ENCODE peak calls at places on chromosomes 1 and 21, in six cellular contexts. Y is endothelial cell of umbilical vein, Q is activated B cell treated with CpG ODN at 0.5 μM for 24 hours, F is dorsolateral prefrontal cortex, A is lower leg skin, O is retinal pigment epithelial cell. C is an unnamed sample.

GRCh38 chr1:45359882-45360513 is 19.8 kb upstream of the MUTYH start:
- DNase-seq in Y (peak), Q (no peak), F (peak), A (peak), O (peak), C (no peak)

GRCh38 chr1:199529324-199529723 is 498.2 kb upstream of the NR5A2 start:
- DNase-seq in Y (no peak), Q (no peak), F (no peak), A (no peak), O (no peak), C (no peak)

GRCh38 chr1:41447995-41448770 is 36.3 kb downstream of the EDN2 start:
- DNase-seq in Y (no peak), Q (no peak), F (no peak), A (no peak), O (no peak), C (no peak)

GRCh38 chr1:87449348-87449963 is 120.8 kb downstream of the LMO4 start:
- DNase-seq in Y (no peak), Q (peak), F (no peak), A (no peak), O (no peak), C (no peak)

GRCh38 chr1:181181792-181182585 is 93.5 kb downstream of the IER5 start:
- DNase-seq in Y (no peak), Q (no peak), F (no peak), A (no peak), O (no peak), C (peak)

GRCh38 chr1:36279110-36279788 is 26.9 kb upstream of the SH3D21 start:
- DNase-seq in Y (no peak), Q (no peak), F (no peak), A (no peak), O (no peak), C (no peak)

GRCh38 chr1:50973875-50974617 is 4.0 kb downstream of the CDKN2C start:
- DNase-seq in Y (no peak), Q (no peak), F (no peak), A (no peak), O (no peak), C (no peak)

GRCh38 chr1:224380003-224380402 is 23.3 kb downstream of the CNIH4 start:
- DNase-seq in Y (no peak), Q (no peak), F (no peak), A (no peak), O (no peak), C (no peak)

GRCh38 chr1:113991467-113991997 is 12.3 kb downstream of the OLFML3 start:
- DNase-seq in Y (no peak), Q (no peak), F (no peak), A (no peak), O (no peak), C (no peak)

GRCh38 chr1:189226779-189227178 is 1250.9 kb downstream of the BRINP3 start:
- DNase-seq in Y (no peak), Q (no peak), F (no peak), A (no peak), O (no peak), C (no peak)
- TF ChIP-seq CTCF in Y (no peak), Q (no peak), F (no peak), A (no peak), O (no peak), C (no peak)

GRCh38 chr1:25026757-25027450 is 96.8 kb upstream of the RUNX3 start:
- DNase-seq in Y (no peak), Q (no peak), F (no peak), A (no peak), O (no peak), C (no peak)
- TF ChIP-seq CTCF in Y (no peak), Q (no peak), F (no peak), A (no peak), O (no peak), C (no peak)

GRCh38 chr1:14786104-14786675 is 187.7 kb downstream of the KAZN start:
- DNase-seq in Y (no peak), Q (no peak), F (no peak), A (no peak), O (no peak), C (no peak)

GRCh38 chr1:14788065-14788464 is 189.6 kb downstream of the KAZN start:
- DNase-seq in Y (no peak), Q (no peak), F (no peak), A (no peak), O (no peak), C (no peak)

GRCh38 chr1:14790967-14791366 is 192.5 kb downstream of the KAZN start:
- DNase-seq in Y (no peak), Q (no peak), F (no peak), A (no peak), O (no peak), C (no peak)

GRCh38 chr1:14784790-14785773 is 186.6 kb downstream of the KAZN start:
- DNase-seq in Y (no peak), Q (no peak), F (no peak), A (no peak), O (no peak), C (no peak)

GRCh38 chr1:14787604-14788003 is 189.1 kb downstream of the KAZN start:
- DNase-seq in Y (no peak), Q (no peak), F (no peak), A (no peak), O (no peak), C (no peak)
- TF ChIP-seq CTCF in Y (no peak), Q (no peak), F (no peak), A (no peak), O (no peak), C (peak)

GRCh38 chr21:36542312-36543101 is 62.6 kb upstream of the CLDN14 start:
- DNase-seq in Y (no peak), Q (no peak), F (no peak), A (no peak), O (no peak), C (no peak)
- TF ChIP-seq CTCF in Y (no peak), Q (no peak), F (no peak), A (no peak), O (peak), C (peak)

DNA sequence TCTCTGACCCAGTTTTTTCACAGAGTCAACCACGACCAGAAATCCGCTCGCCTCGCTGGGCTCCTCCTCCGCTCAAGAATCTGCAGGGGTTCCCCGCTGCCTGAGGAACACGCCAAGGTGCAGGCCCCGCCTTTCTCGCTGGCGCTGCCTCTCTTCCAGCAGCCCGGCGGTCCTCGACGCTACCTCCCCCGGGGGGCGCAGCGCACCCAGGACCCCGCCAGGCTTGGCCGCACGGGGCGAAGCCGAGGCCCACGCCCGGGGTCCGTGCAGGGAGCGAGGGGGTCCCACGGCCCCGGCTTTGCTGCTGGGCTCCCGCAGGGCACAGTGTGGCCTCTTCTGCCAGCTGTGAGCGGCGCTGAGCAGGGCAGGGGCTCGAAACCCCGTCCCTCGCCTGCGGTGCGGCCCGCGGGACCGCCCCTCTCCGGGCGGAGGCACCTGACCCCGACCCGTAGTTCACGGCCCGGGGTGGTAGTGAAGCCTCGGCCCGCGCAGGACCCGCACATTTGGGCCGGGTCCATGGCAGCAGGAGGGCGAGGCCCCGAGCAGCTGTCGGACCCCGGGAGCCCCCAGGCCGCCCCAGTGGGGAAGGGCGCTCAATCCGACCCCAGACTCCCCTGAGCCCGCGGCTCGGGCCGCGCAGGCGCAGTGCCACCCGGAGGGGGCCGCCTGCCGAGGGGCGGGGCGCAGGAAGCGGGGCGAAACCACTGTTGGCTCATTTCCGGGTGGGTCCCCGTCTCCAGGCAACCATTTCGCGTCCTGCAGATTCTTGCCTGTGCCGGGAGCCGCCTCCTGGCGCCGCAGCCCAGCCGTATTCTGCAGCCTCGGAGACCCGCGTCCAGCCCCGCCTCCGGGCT is 10.0 kb upstream of the MMEL1 start:
- DNase-seq in Y (peak), Q (peak), F (peak), A (peak), O (peak), C (peak)
- TF ChIP-seq CTCF in Y (peak), Q (no peak), F (peak), A (no peak), O (no peak), C (peak)

C was measured in type B pancreatic cell.